ENCODE peak calls at places on chromosomes 3 and 15, in eight cellular contexts. R is PC-3; C is sigmoid colon; X is activated CD8-positive, alpha-beta T cell treated with anti-CD3 and anti-CD28 coated beads for 36 hours; J is stomach; Z is tibial nerve; K is uterus; Y is psoas muscle. I is an unnamed sample.

GRCh38 chr3:114104414-114104813 is 47.9 kb downstream of the QTRT2 start:
- DNase-seq in Z (no peak), C (no peak), R (peak), Y (no peak), X (no peak), K (no peak), J (no peak), I (no peak)

GRCh38 chr3:133709139-133709538 is 37.1 kb upstream of the TF start:
- DNase-seq in K (no peak), Y (no peak), R (no peak), J (no peak), C (no peak), X (no peak), Z (no peak), I (no peak)

GRCh38 chr15:63054281-63054683 is 11.7 kb downstream of the TPM1 start:
- DNase-seq in Y (no peak), J (no peak), Z (no peak), K (no peak), R (no peak), C (no peak), X (no peak), I (no peak)

GRCh38 chr3:155064920-155065319 is 15.2 kb upstream of the MME start:
- DNase-seq in Y (no peak), C (no peak), R (no peak), J (no peak), X (no peak), Z (no peak), K (no peak), I (no peak)

GRCh38 chr15:78046796-78047341 is 30.6 kb downstream of the TBC1D2B start:
- DNase-seq in X (peak), R (no peak), K (no peak), Y (no peak), C (no peak), Z (no peak), J (peak), I (no peak)

GRCh38 chr3:64141476-64141875 is 83.8 kb downstream of the PRICKLE2 start:
- DNase-seq in Y (no peak), R (no peak), X (no peak), J (no peak), Z (no peak), C (no peak), K (no peak), I (no peak)

GRCh38 chr15:42154576-42155355 is 1.7 kb downstream of the PLA2G4F start:
- DNase-seq in X (no peak), C (no peak), Y (no peak), Z (no peak), R (no peak), K (no peak), J (no peak), I (no peak)

GRCh38 chr3:12541625-12542024 is 3.7 kb downstream of the MKRN2OS start:
- DNase-seq in K (no peak), Y (no peak), X (no peak), C (no peak), Z (no peak), J (no peak), R (no peak), I (no peak)

GRCh38 chr3:99818818-99819217 is 1.2 kb downstream of the CMSS1 start:
- DNase-seq in Y (no peak), Z (no peak), K (no peak), X (no peak), C (no peak), R (peak), J (no peak), I (no peak)

GRCh38 chr3:127749787-127750225 is 72.5 kb downstream of the MGLL start:
- DNase-seq in R (no peak), Y (no peak), X (no peak), Z (no peak), J (no peak), C (no peak), K (no peak), I (peak)

GRCh38 chr15:20348291-20348899 is 193.2 kb downstream of the GOLGA6L6 start:
- DNase-seq in X (no peak), C (peak), Z (no peak), R (no peak), Y (no peak), K (no peak), J (no peak), I (no peak)

GRCh38 chr15:81285461-81285860 is 38.5 kb downstream of the STARD5 start:
- DNase-seq in J (no peak), Y (no peak), R (no peak), C (no peak), K (no peak), X (no peak), Z (no peak), I (no peak)

GRCh38 chr15:70098461-70099166 is 897 bp upstream of the TLE3 start:
- DNase-seq in K (peak), R (peak), X (peak), Y (peak), Z (no peak), C (peak), J (peak), I (peak)

GRCh38 chr3:125039041-125039896 is 16.5 kb downstream of the HEG1 start:
- DNase-seq in C (no peak), X (no peak), Y (no peak), K (no peak), Z (no peak), J (no peak), R (no peak), I (no peak)

GRCh38 chr3:145952541-145952940 is 208.4 kb downstream of the PLOD2 start:
- DNase-seq in J (no peak), Z (no peak), C (no peak), Y (no peak), X (no peak), R (peak), K (no peak), I (no peak)

GRCh38 chr15:41116872-41117242 is 777 bp upstream of the INO80 start:
- DNase-seq in C (no peak), X (no peak), J (no peak), K (no peak), Z (no peak), R (no peak), Y (no peak), I (peak)

GRCh38 chr15:41116116-41116871 is at the start of gene INO80:
- DNase-seq in K (peak), Y (peak), Z (peak), C (peak), X (peak), J (peak), R (peak), I (peak)

GRCh38 chr15:41115652-41116115 is 396 bp downstream of the INO80 start:
- DNase-seq in C (no peak), R (peak), Y (peak), X (peak), J (peak), K (no peak), Z (peak), I (peak)

GRCh38 chr15:41115088-41115651 is 910 bp downstream of the INO80 start:
- DNase-seq in C (no peak), J (no peak), Z (no peak), Y (no peak), R (peak), X (no peak), K (no peak), I (peak)
- TF ChIP-seq CTCF in C (no peak), J (no peak), Z (no peak), Y (no peak), R (peak), X (no peak), K (no peak), I (no peak)

GRCh38 chr15:73685561-73685960 is 1.4 kb downstream of the CD276 start:
- DNase-seq in J (no peak), R (no peak), Z (no peak), Y (no peak), X (no peak), K (no peak), C (no peak), I (no peak)

GRCh38 chr15:73682597-73683090 is 1.5 kb upstream of the CD276 start:
- DNase-seq in J (no peak), R (no peak), C (no peak), Y (no peak), X (no peak), Z (no peak), K (no peak), I (no peak)

GRCh38 chr15:73681856-73682596 is 2.2 kb upstream of the CD276 start:
- DNase-seq in Z (no peak), K (no peak), J (no peak), R (no peak), X (no peak), Y (no peak), C (no peak), I (no peak)

GRCh38 chr15:73683257-73683623 is 943 bp upstream of the CD276 start:
- DNase-seq in C (no peak), Z (no peak), X (no peak), Y (no peak), K (no peak), J (no peak), R (no peak), I (no peak)

DNA sequence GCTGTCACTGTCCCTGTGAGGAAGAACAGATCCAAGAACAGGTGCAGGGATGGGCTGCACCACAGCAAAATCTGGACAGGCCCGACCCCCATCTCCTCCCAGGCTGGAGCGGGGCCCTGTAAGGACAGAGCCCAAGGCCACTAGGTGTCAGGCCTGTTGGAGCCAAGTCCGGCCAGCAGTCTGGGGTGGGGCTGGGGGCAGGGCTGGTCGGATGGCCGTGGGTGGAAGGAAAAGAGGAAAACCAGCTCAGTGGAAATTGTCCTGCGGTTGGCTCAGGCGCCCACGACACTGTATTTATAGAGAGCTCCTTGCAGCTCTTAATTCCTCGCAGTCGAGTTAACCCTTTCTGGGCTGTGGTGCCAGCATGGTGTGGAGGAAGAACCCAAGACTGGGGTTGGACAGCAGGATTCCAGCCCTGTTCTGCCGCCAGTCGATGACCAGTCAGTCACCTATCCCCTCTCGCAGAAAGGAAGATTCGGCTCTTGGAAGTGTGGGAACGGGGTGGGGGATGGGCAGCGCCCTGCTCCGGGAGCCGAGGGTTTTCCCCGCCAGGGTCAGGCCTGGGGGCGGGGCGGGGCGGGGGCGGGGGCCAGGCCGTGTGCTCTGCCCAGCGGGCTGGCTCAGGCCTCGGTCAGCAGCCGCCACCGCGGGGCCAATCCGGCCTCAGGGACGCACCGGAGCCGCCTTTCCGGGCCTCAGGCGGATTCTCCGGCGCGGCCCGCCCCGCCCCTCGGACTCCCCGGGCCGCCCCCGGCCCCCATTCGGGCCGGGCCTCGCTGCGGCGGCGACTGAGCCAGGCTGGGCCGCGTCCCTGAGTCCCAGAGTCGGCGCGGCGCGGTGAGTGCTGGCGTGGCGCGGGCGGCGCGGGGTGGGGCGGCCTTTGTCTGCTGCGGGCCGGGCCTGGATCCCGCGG is at the start of gene CD276:
- DNase-seq in J (peak), X (peak), Y (peak), C (peak), K (peak), Z (peak), R (peak), I (no peak)
- TF ChIP-seq CTCF in J (no peak), X (no peak), Y (no peak), C (no peak), K (peak), Z (peak), R (peak), I (peak)

GRCh38 chr3:170383567-170383966 is 26.1 kb downstream of the SKIL start:
- DNase-seq in R (no peak), K (no peak), Y (no peak), J (no peak), X (no peak), Z (no peak), C (no peak), I (no peak)

GRCh38 chr3:170386468-170386867 is 29.0 kb downstream of the SKIL start:
- DNase-seq in C (no peak), K (no peak), Y (no peak), X (no peak), R (no peak), Z (no peak), J (no peak), I (no peak)

GRCh38 chr3:170391108-170391507 is 27.6 kb upstream of the CLDN11 start:
- DNase-seq in Y (no peak), Z (no peak), X (no peak), C (no peak), R (no peak), K (no peak), J (no peak), I (no peak)

DNA sequence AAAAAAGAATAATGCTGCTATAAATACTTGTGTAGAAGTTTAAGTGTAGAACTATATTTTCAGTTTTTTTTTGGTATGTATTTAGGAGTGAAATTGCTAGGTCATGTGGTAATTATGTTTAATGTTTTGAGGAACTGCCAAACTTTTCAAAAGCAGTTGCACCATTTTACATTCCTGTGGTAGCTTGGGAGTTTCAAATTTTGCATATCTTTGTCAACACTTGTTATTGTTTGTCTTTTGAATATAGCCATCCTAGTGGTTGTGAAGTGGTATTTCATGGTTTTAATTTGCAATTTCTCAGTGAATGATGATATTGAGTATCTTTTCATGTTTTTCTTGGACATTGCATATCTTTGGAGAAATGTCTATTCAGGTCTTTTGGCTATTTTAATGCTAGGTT is 30.4 kb downstream of the SKIL start:
- DNase-seq in X (no peak), J (no peak), K (no peak), Z (no peak), Y (no peak), R (no peak), C (no peak), I (no peak)
- TF ChIP-seq CTCF in X (peak), J (no peak), K (no peak), Z (no peak), Y (no peak), R (no peak), C (no peak), I (no peak)

GRCh38 chr3:10423171-10423882 is 82.1 kb downstream of the ATP2B2 start:
- DNase-seq in K (no peak), Y (no peak), J (no peak), C (no peak), X (no peak), R (no peak), Z (no peak), I (no peak)
- TF ChIP-seq CTCF in K (no peak), Y (no peak), J (no peak), C (no peak), X (no peak), R (no peak), Z (no peak), I (peak)

GRCh38 chr3:182248349-182248880 is 536.7 kb downstream of the SOX2 start:
- DNase-seq in Z (no peak), X (no peak), K (no peak), Y (no peak), C (no peak), J (no peak), R (peak), I (no peak)
- TF ChIP-seq CTCF in Z (no peak), X (no peak), K (no peak), Y (no peak), C (no peak), J (no peak), R (peak), I (peak)

GRCh38 chr3:28080716-28081115 is 160.7 kb upstream of the CMC1 start:
- DNase-seq in R (no peak), C (no peak), Y (no peak), X (no peak), Z (no peak), J (no peak), K (no peak), I (no peak)
- TF ChIP-seq CTCF in R (no peak), C (no peak), Y (no peak), X (no peak), Z (no peak), J (no peak), K (no peak), I (no peak)

GRCh38 chr3:71022552-71023335 is 560.8 kb downstream of the FOXP1 start:
- DNase-seq in Z (no peak), X (no peak), Y (no peak), K (no peak), J (no peak), C (no peak), R (peak), I (no peak)
- TF ChIP-seq CTCF in Z (no peak), X (no peak), Y (no peak), K (no peak), J (no peak), C (no peak), R (peak), I (peak)